ENCODE peak calls at places on chromosome 13, in ten cellular contexts. R, Q, B, F, S, J, W, E, A and X are unnamed samples.

GRCh38 chr13:50387124-50387581 is 371.9 kb downstream of the KCNRG start:
- DNase-seq in R (no peak), Q (peak; percentile 12), B (peak; percentile 6), F (no peak), S (peak; percentile 73), J (no peak), W (peak; percentile 44), E (peak; percentile 47), A (peak; percentile 52), X (no peak)

GRCh38 chr13:73757471-73758233 is 376.6 kb downstream of the KLF12 start:
- DNase-seq in R (no peak), Q (no peak), B (no peak), F (no peak), S (no peak), J (no peak), W (no peak), E (no peak), A (no peak), X (no peak)

GRCh38 chr13:47044842-47045241 is 148.0 kb upstream of the HTR2A start:
- DNase-seq in R (no peak), Q (no peak), B (no peak), F (no peak), S (no peak), J (peak; percentile 46), W (no peak), E (no peak), A (no peak), X (no peak)

GRCh38 chr13:23915308-23915707 is 18.0 kb upstream of the C1QTNF9B start:
- DNase-seq in R (no peak), Q (no peak), B (no peak), F (no peak), S (no peak), J (no peak), W (no peak), E (no peak), A (no peak), X (no peak)

GRCh38 chr13:106372199-106373160 is 163.0 kb downstream of the EFNB2 start:
- DNase-seq in R (no peak), Q (no peak), B (no peak), F (no peak), S (peak; percentile 40), J (peak; percentile 25), W (no peak), E (no peak), A (no peak), X (no peak)

GRCh38 chr13:110618167-110618566 is 2.8 kb downstream of the NAXD start:
- DNase-seq in R (no peak), Q (no peak), B (no peak), F (no peak), S (no peak), J (no peak), W (no peak), E (no peak), A (no peak), X (no peak)

GRCh38 chr13:83211301-83211700 is 671.0 kb downstream of the SLITRK1 start:
- DNase-seq in R (no peak), Q (no peak), B (no peak), F (no peak), S (no peak), J (peak; percentile 61), W (no peak), E (no peak), A (no peak), X (no peak)

GRCh38 chr13:59112375-59112774 is 1051.4 kb downstream of the DIAPH3 start:
- DNase-seq in R (no peak), Q (no peak), B (no peak), F (no peak), S (no peak), J (peak; percentile 94), W (no peak), E (no peak), A (no peak), X (peak; percentile 87)

GRCh38 chr13:49711218-49711863 is 20.1 kb upstream of the EBPL start:
- DNase-seq in R (no peak), Q (no peak), B (no peak), F (no peak), S (no peak), J (peak; percentile 92), W (no peak), E (no peak), A (no peak), X (peak; percentile 36)

GRCh38 chr13:33884506-33885221 is 66.7 kb downstream of the RFC3 start:
- DNase-seq in R (no peak), Q (no peak), B (no peak), F (no peak), S (no peak), J (no peak), W (no peak), E (no peak), A (no peak), X (no peak)

GRCh38 chr13:45092668-45093067 is 27.6 kb upstream of the GTF2F2 start:
- DNase-seq in R (no peak), Q (no peak), B (no peak), F (no peak), S (no peak), J (no peak), W (no peak), E (no peak), A (no peak), X (no peak)

GRCh38 chr13:94674609-94675348 is 37.6 kb downstream of the SOX21 start:
- DNase-seq in R (no peak), Q (peak; percentile 17), B (peak; percentile 36), F (peak; percentile 42), S (peak; percentile 40), J (peak; percentile 17), W (peak; percentile 31), E (peak; percentile 37), A (peak; percentile 68), X (peak; percentile 66)

GRCh38 chr13:25069911-25070310 is 26.0 kb upstream of the PABPC3 start:
- DNase-seq in R (no peak), Q (no peak), B (no peak), F (no peak), S (no peak), J (no peak), W (no peak), E (no peak), A (no peak), X (no peak)

GRCh38 chr13:76820759-76821158 is 65.4 kb downstream of the KCTD12 start:
- DNase-seq in R (no peak), Q (no peak), B (no peak), F (no peak), S (no peak), J (peak; percentile 15), W (no peak), E (no peak), A (no peak), X (no peak)

GRCh38 chr13:59452189-59452588 is 711.5 kb downstream of the DIAPH3 start:
- DNase-seq in R (no peak), Q (no peak), B (no peak), F (no peak), S (no peak), J (no peak), W (no peak), E (peak; percentile 78), A (no peak), X (no peak)

GRCh38 chr13:75373988-75374387 is 108.0 kb downstream of the TBC1D4 start:
- DNase-seq in R (no peak), Q (no peak), B (no peak), F (no peak), S (no peak), J (no peak), W (no peak), E (no peak), A (no peak), X (no peak)

GRCh38 chr13:21511841-21512240 is 52.7 kb upstream of the ZDHHC20 start:
- DNase-seq in R (no peak), Q (no peak), B (no peak), F (no peak), S (no peak), J (no peak), W (no peak), E (no peak), A (no peak), X (no peak)

GRCh38 chr13:33519561-33520479 is 234.3 kb upstream of the STARD13 start:
- DNase-seq in R (no peak), Q (no peak), B (no peak), F (no peak), S (no peak), J (peak; percentile 84), W (no peak), E (no peak), A (no peak), X (no peak)

GRCh38 chr13:55538424-55538823 is 1602.3 kb upstream of the PRR20A start:
- DNase-seq in R (no peak), Q (no peak), B (no peak), F (no peak), S (no peak), J (no peak), W (no peak), E (no peak), A (no peak), X (peak; percentile 5)

GRCh38 chr13:112685856-112686255 is 4.0 kb upstream of the ATP11A start:
- DNase-seq in R (no peak), Q (no peak), B (no peak), F (no peak), S (peak; percentile 78), J (no peak), W (no peak), E (no peak), A (no peak), X (no peak)

GRCh38 chr13:56247692-56248091 is 893.0 kb upstream of the PRR20A start:
- DNase-seq in R (no peak), Q (no peak), B (no peak), F (no peak), S (no peak), J (no peak), W (no peak), E (no peak), A (no peak), X (no peak)

GRCh38 chr13:79779761-79780160 is 298.8 kb downstream of the NDFIP2 start:
- DNase-seq in R (no peak), Q (no peak), B (no peak), F (no peak), S (peak; percentile 45), J (peak; percentile 46), W (no peak), E (no peak), A (peak; percentile 19), X (no peak)

GRCh38 chr13:97125810-97126738 is 96.1 kb upstream of the MBNL2 start:
- DNase-seq in R (no peak), Q (no peak), B (no peak), F (no peak), S (peak; percentile 70), J (peak; percentile 78), W (no peak), E (no peak), A (no peak), X (no peak)

GRCh38 chr13:88887045-88887662 is 1216.0 kb downstream of the SLITRK5 start:
- DNase-seq in R (no peak), Q (no peak), B (no peak), F (no peak), S (no peak), J (peak; percentile 27), W (no peak), E (no peak), A (no peak), X (no peak)

GRCh38 chr13:87677334-87678234 is 6.4 kb downstream of the SLITRK5 start:
- DNase-seq in R (no peak), Q (no peak), B (no peak), F (no peak), S (no peak), J (no peak), W (no peak), E (peak; percentile 39), A (peak; percentile 25), X (no peak)

GRCh38 chr13:87684850-87685735 is 13.9 kb downstream of the SLITRK5 start:
- DNase-seq in R (no peak), Q (no peak), B (no peak), F (no peak), S (no peak), J (peak; percentile 71), W (no peak), E (no peak), A (no peak), X (no peak)

GRCh38 chr13:35840991-35841604 is 290.1 kb downstream of the DCLK1 start:
- DNase-seq in R (no peak), Q (no peak), B (no peak), F (no peak), S (no peak), J (no peak), W (no peak), E (no peak), A (no peak), X (no peak)

GRCh38 chr13:40442191-40442590 is 224.2 kb downstream of the FOXO1 start:
- DNase-seq in R (no peak), Q (no peak), B (no peak), F (no peak), S (no peak), J (no peak), W (no peak), E (no peak), A (no peak), X (no peak)